ENCODE peak calls at places on chromosome 20, in six cellular contexts. C is mucosa of descending colon; G is heart left ventricle; V is CD4-positive, alpha-beta T cell; Y is MM.1S; Z is keratinocyte. W is an unnamed sample.

GRCh38 chr20:23420943-23421925 is at the start of gene NAPB:
- DNase-seq in C (peak), V (peak), G (peak), Y (peak), Z (peak), W (peak)

GRCh38 chr20:9839626-9840025 is 750 bp upstream of the PAK5 start:
- DNase-seq in Z (no peak), C (no peak), Y (no peak), G (no peak), V (no peak), W (no peak)

GRCh38 chr20:57427239-57428127 is 36.3 kb downstream of the RBM38 start:
- DNase-seq in G (peak), C (no peak), Y (no peak), V (no peak), Z (no peak), W (no peak)

GRCh38 chr20:45377191-45377775 is 842 bp downstream of the TP53TG5 start:
- DNase-seq in Z (no peak), V (no peak), Y (no peak), C (no peak), G (no peak), W (peak)

GRCh38 chr20:63889241-63890200 is 5.4 kb upstream of the DNAJC5 start:
- DNase-seq in Y (no peak), Z (no peak), C (no peak), G (no peak), V (no peak), W (no peak)

GRCh38 chr20:52422574-52423463 is 231.2 kb upstream of the ZFP64 start:
- DNase-seq in Y (no peak), V (no peak), C (no peak), G (no peak), Z (no peak), W (no peak)

GRCh38 chr20:43820742-43821330 is 93.8 kb upstream of the TOX2 start:
- DNase-seq in Z (peak), Y (no peak), V (no peak), C (no peak), G (no peak), W (no peak)

GRCh38 chr20:42063176-42063575 is 445.0 kb upstream of the CHD6 start:
- DNase-seq in Y (no peak), Z (no peak), V (no peak), C (no peak), G (no peak), W (no peak)

GRCh38 chr20:3515379-3516175 is 44.8 kb downstream of the ATRN start:
- DNase-seq in Y (no peak), V (no peak), C (no peak), G (no peak), Z (no peak), W (no peak)

GRCh38 chr20:58888521-58889333 is 36.2 kb downstream of the GNAS start:
- DNase-seq in G (peak), Z (no peak), V (peak), Y (peak), C (peak), W (peak)

GRCh38 chr20:10611357-10611756 is 62.4 kb downstream of the JAG1 start:
- DNase-seq in Z (no peak), G (peak), C (peak), V (no peak), Y (no peak), W (no peak)

GRCh38 chr20:31485450-31486339 is 10.6 kb downstream of the REM1 start:
- DNase-seq in C (peak), Y (no peak), V (no peak), Z (no peak), G (peak), W (no peak)

GRCh38 chr20:51667002-51667408 is 101.2 kb downstream of the ATP9A start:
- DNase-seq in Y (no peak), V (no peak), C (no peak), G (no peak), Z (no peak), W (no peak)

GRCh38 chr20:54068495-54068894 is 1.9 kb downstream of the BCAS1 start:
- DNase-seq in V (no peak), G (no peak), C (no peak), Y (no peak), Z (no peak), W (no peak)

GRCh38 chr20:35891375-35891774 is 62.9 kb downstream of the SCAND1 start:
- DNase-seq in G (no peak), Z (no peak), C (no peak), Y (no peak), V (no peak), W (no peak)

GRCh38 chr20:60132162-60132826 is 174.1 kb downstream of the CDH26 start:
- DNase-seq in Z (no peak), V (no peak), C (no peak), Y (no peak), G (no peak), W (peak)

GRCh38 chr20:3890410-3890751 is 1.2 kb downstream of the PANK2 start:
- DNase-seq in Z (no peak), Y (no peak), V (no peak), C (no peak), G (no peak), W (no peak)

GRCh38 chr20:43409041-43409913 is 48.4 kb upstream of the SRSF6 start:
- DNase-seq in V (no peak), Z (no peak), G (no peak), C (no peak), Y (peak), W (no peak)

GRCh38 chr20:33630507-33630906 is 31.6 kb upstream of the C20orf144 start:
- DNase-seq in Y (no peak), C (no peak), V (no peak), G (no peak), Z (no peak), W (no peak)

GRCh38 chr20:11373391-11373790 is 544.3 kb upstream of the BTBD3 start:
- DNase-seq in C (no peak), V (no peak), Y (no peak), G (no peak), Z (no peak), W (no peak)

GRCh38 chr20:4836935-4837334 is 115.2 kb downstream of the PRND start:
- DNase-seq in C (no peak), Z (no peak), V (no peak), G (no peak), Y (no peak), W (no peak)

GRCh38 chr20:22338140-22338708 is 246.1 kb downstream of the FOXA2 start:
- DNase-seq in G (no peak), C (no peak), Z (no peak), Y (no peak), V (no peak), W (no peak)

GRCh38 chr20:60057866-60058807 is 99.9 kb downstream of the CDH26 start:
- DNase-seq in Y (no peak), G (peak), V (peak), Z (no peak), C (peak), W (peak)

GRCh38 chr20:63854069-63854765 is 7.1 kb upstream of the ABHD16B start:
- DNase-seq in G (peak), Y (no peak), C (peak), V (no peak), Z (no peak), W (no peak)

GRCh38 chr20:25338112-25339023 is 52.3 kb downstream of the ABHD12 start:
- DNase-seq in C (no peak), Z (no peak), G (no peak), V (no peak), Y (no peak), W (no peak)
- TF ChIP-seq CTCF in C (no peak), Z (no peak), G (no peak), V (no peak), Y (no peak), W (no peak)

GRCh38 chr20:38926142-38926933 is at the start of gene FAM83D:
- DNase-seq in Y (peak), V (peak), C (peak), G (peak), Z (peak), W (peak)
- TF ChIP-seq CTCF in Y (no peak), V (peak), C (no peak), G (no peak), Z (no peak), W (no peak)

DNA sequence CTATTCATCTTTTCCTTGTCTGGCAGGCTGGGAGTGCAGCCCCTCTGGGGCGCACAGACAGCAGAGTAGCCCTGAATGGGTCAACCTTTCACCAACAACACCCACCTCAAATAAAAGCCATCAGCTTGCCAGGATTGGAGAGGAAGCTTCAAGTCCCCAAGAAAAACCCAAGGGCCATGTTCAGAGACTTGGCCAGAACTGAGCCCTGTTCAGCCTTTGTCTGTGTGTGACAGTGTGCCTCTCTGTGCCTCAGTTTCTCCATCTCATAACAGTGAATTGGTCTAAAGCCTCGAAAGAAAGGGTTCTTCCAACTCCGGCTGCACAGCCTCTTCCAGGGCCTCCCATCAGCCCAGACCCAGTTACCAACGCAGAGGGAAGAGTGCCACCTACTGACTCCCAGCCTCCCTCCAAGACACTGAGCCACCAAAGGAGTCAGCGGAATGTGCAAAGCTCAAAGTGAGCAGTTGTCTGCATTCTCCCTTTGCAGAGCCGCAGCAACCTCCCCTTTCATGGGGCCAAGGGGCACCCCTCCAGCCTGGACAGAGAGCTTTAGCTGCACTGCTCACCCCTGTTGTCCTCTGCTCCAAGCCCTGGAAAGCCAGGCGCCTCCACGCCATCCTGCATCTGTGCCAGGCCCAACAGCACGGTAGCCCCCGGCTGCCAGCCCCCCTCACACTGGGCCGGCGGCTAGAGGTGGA is 82.7 kb upstream of the TOP1 start:
- DNase-seq in Z (no peak), C (peak), Y (no peak), G (no peak), V (no peak), W (no peak)
- TF ChIP-seq CTCF in Z (peak), C (no peak), Y (peak), G (peak), V (no peak), W (peak)

DNA sequence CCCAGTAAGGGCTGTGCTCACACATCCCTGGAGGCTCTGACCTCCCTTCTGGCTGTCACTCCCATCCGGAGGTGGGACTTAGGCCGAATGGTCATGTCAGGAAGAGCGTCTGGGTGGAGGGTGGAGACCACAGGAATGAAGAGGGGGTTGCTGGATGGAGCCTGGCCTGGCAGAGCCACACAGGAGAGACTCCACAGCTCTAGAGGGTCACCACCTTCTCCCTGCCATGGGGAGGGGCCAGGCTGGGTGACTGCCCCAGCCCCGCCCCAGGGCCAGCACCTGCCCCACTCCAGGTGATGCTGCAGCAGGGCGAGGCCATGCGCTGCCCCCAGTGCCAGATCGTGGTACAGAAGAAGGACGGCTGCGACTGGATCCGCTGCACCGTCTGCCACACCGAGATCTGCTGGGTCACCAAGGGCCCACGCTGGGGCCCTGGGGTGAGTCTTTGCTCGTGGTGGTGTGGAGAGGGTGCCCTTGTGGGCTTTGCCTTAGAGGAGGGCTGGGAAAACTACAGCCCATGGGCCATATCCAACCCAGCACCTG is 20.6 kb downstream of the RBCK1 start:
- DNase-seq in G (no peak), Y (no peak), V (no peak), Z (no peak), C (no peak), W (no peak)
- TF ChIP-seq CTCF in G (no peak), Y (no peak), V (no peak), Z (no peak), C (no peak), W (no peak)

DNA sequence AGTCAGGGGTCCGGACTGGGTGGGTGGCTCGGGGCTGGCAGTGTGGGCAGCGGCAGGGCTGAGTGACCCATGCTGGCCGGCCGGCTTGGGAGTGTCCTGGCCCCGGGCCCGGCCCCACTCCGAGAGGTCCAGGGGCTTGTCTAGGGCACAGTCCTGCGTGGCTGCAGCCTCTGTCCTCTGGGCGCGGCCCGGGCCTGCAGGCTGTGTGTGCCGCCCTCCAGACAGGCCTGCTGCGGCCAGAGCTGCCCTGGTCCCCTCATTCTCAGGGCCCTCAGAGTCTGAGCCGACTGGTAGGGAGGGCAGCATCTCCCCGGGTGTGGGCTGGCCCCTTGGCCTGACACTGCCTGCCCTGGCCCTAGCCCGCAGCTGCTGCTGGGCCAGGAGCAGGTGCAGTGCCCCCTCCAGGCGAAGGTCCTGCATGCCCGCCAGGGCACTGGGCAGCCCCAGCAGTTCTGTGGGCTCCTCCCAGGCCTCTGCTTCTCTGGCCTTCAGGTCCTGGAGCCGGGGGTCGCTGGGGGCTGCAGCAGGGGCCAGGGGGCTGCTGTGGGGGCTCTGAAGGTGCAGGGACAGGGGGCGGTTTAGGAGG is 6.9 kb upstream of the CABLES2 start:
- DNase-seq in G (no peak), Y (no peak), Z (no peak), V (no peak), C (peak), W (no peak)
- TF ChIP-seq CTCF in G (no peak), Y (peak), Z (no peak), V (no peak), C (no peak), W (peak)

DNA sequence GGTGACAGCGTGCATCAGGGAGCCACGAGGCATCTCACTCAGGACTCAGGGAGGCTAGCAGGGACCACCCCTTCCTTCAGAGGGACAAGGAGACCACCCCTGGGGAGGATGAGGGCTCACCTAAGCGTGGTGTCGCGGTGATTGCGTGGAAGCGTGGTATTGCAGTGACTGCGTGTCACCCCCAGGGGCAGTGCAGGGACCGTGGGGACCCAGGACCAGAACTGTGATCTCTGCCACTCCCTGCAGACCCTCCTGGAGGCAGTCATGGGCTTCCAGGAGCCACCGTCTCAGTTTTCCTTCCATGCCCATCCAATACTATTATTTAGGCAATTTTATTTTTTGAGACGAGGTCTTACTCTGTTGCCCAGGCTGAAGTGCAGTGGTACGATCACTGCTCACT is 147.1 kb downstream of the TAF4 start:
- DNase-seq in G (peak), Z (no peak), V (no peak), Y (no peak), C (no peak), W (no peak)
- TF ChIP-seq CTCF in G (no peak), Z (no peak), V (no peak), Y (peak), C (no peak), W (no peak)

GRCh38 chr20:37245671-37246237 is 15.9 kb downstream of the GHRH start:
- DNase-seq in G (no peak), V (no peak), Y (no peak), C (no peak), Z (no peak), W (no peak)
- TF ChIP-seq CTCF in G (no peak), V (no peak), Y (no peak), C (no peak), Z (no peak), W (no peak)

GRCh38 chr20:47678130-47678453 is 107.2 kb downstream of the SULF2 start:
- DNase-seq in Y (no peak), Z (no peak), V (no peak), G (no peak), C (no peak), W (no peak)
- TF ChIP-seq CTCF in Y (no peak), Z (no peak), V (peak), G (no peak), C (no peak), W (no peak)

GRCh38 chr20:49344975-49345374 is 67.1 kb upstream of the ZNFX1 start:
- DNase-seq in Y (no peak), G (no peak), V (no peak), Z (peak), C (no peak), W (peak)

GRCh38 chr20:49348563-49348962 is 70.7 kb upstream of the ZNFX1 start:
- DNase-seq in C (no peak), Y (no peak), V (no peak), G (no peak), Z (no peak), W (no peak)

GRCh38 chr20:49347156-49347555 is 69.3 kb upstream of the ZNFX1 start:
- DNase-seq in G (no peak), C (no peak), V (no peak), Z (no peak), Y (no peak), W (no peak)

GRCh38 chr20:49345538-49345937 is 67.7 kb upstream of the ZNFX1 start:
- DNase-seq in Z (peak), V (no peak), G (no peak), Y (no peak), C (no peak), W (no peak)

DNA sequence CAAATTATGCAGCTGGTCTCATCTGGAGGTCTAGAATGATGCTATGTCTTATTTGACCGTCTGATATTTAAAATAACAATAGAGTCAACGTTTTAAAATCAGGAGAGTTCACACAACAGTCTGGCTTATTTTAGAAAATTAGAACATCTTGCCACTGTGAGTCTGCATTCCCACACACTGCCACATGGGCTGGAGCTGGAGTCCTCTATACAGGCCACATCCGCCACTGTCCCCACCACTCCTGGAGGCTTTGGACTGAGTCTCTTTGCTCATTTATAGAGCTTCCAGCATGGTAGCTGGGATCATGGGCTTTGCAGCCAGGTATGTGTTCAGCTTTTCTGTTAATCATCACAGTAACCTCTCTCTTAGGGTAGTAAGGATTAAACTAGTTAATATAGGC is 68.8 kb upstream of the ZNFX1 start:
- DNase-seq in V (no peak), C (no peak), Y (no peak), Z (no peak), G (no peak), W (no peak)
- TF ChIP-seq CTCF in V (no peak), C (no peak), Y (no peak), Z (no peak), G (no peak), W (no peak)